ENCODE peak calls at places on chromosomes 3 and 15, in eight cellular contexts. C is mucosa of descending colon; T is foreskin fibroblast; W is kidney; H is MCF 10A; Y is CD4-positive, alpha-beta memory T cell; I is NCI-H748 treated with DMSO at 0.1 percent for 48 hours; Q is NK-92 treated with Interleukin-12 subunit alpha and Interleukin-12 subunit beta, amount 100 ng/mL, for 24 hours. N is an unnamed sample.

GRCh38 chr3:134028486-134029255 is 1.1 kb downstream of the SLCO2A1 start:
- DNase-seq in C (no peak), T (no peak), W (no peak), H (no peak), Y (no peak), I (no peak), Q (no peak), N (no peak)

GRCh38 chr3:126307591-126308393 is 49.4 kb downstream of the KLF15 start:
- DNase-seq in C (no peak), T (no peak), W (no peak), H (no peak), Y (no peak), I (no peak), Q (no peak), N (peak)

GRCh38 chr3:52891164-52891563 is 6.2 kb downstream of the STIMATE start:
- DNase-seq in C (no peak), T (no peak), W (no peak), H (no peak), Y (no peak), I (no peak), Q (no peak), N (no peak)

GRCh38 chr3:168624892-168625291 is 529.2 kb upstream of the GOLIM4 start:
- DNase-seq in C (no peak), T (no peak), W (no peak), H (no peak), Y (no peak), I (no peak), Q (no peak), N (no peak)

GRCh38 chr15:98787936-98788757 is 139.8 kb downstream of the IGF1R start:
- DNase-seq in C (no peak), T (no peak), W (no peak), H (peak), Y (no peak), I (no peak), Q (no peak), N (peak)

GRCh38 chr3:59212128-59212764 is 162.4 kb upstream of the CFAP20DC start:
- DNase-seq in C (no peak), T (peak), W (no peak), H (peak), Y (peak), I (peak), Q (no peak), N (no peak)

GRCh38 chr3:108091498-108092259 is 848 bp upstream of the CD47 start:
- DNase-seq in C (no peak), T (no peak), W (peak), H (no peak), Y (peak), I (peak), Q (peak), N (no peak)

GRCh38 chr3:159839561-159840379 is 148.9 kb upstream of the IL12A start:
- DNase-seq in C (no peak), T (no peak), W (peak), H (no peak), Y (no peak), I (no peak), Q (no peak), N (no peak)

GRCh38 chr3:71956716-71957115 is 171.8 kb upstream of the PROK2 start:
- DNase-seq in C (no peak), T (no peak), W (no peak), H (no peak), Y (no peak), I (no peak), Q (no peak), N (no peak)

GRCh38 chr3:113214917-113215595 is 3.7 kb downstream of the BOC start:
- DNase-seq in C (no peak), T (peak), W (no peak), H (no peak), Y (no peak), I (no peak), Q (no peak), N (no peak)

GRCh38 chr3:11556851-11557644 is 86.7 kb downstream of the VGLL4 start:
- DNase-seq in C (peak), T (peak), W (peak), H (no peak), Y (no peak), I (no peak), Q (no peak), N (no peak)

GRCh38 chr15:56781666-56782065 is 48.4 kb upstream of the ZNF280D start:
- DNase-seq in C (no peak), T (no peak), W (no peak), H (no peak), Y (no peak), I (no peak), Q (no peak), N (no peak)

GRCh38 chr3:165462616-165463334 is 266.6 kb upstream of the SLITRK3 start:
- DNase-seq in C (no peak), T (no peak), W (no peak), H (no peak), Y (no peak), I (no peak), Q (no peak), N (no peak)

GRCh38 chr15:56817266-56817665 is 84.0 kb upstream of the ZNF280D start:
- DNase-seq in C (no peak), T (peak), W (no peak), H (peak), Y (no peak), I (no peak), Q (no peak), N (no peak)

GRCh38 chr15:33064878-33065277 is 129.6 kb downstream of the FMN1 start:
- DNase-seq in C (no peak), T (peak), W (no peak), H (no peak), Y (no peak), I (no peak), Q (no peak), N (no peak)

GRCh38 chr3:8201886-8202285 is 299.7 kb upstream of the LMCD1 start:
- DNase-seq in C (no peak), T (no peak), W (no peak), H (no peak), Y (no peak), I (no peak), Q (no peak), N (no peak)

GRCh38 chr3:66464512-66464894 is 36.3 kb downstream of the LRIG1 start:
- DNase-seq in C (no peak), T (peak), W (no peak), H (no peak), Y (no peak), I (no peak), Q (no peak), N (no peak)

GRCh38 chr15:70334286-70334685 is 236.6 kb upstream of the TLE3 start:
- DNase-seq in C (no peak), T (no peak), W (no peak), H (no peak), Y (no peak), I (no peak), Q (no peak), N (no peak)

GRCh38 chr15:53462631-53463030 is 296.8 kb downstream of the WDR72 start:
- DNase-seq in C (no peak), T (no peak), W (no peak), H (no peak), Y (no peak), I (no peak), Q (no peak), N (no peak)

GRCh38 chr3:149621218-149622005 is 36.4 kb downstream of the WWTR1 start:
- DNase-seq in C (no peak), T (peak), W (no peak), H (peak), Y (no peak), I (no peak), Q (peak), N (no peak)

GRCh38 chr15:20351448-20351961 is 190.1 kb downstream of the GOLGA6L6 start:
- DNase-seq in C (peak), T (no peak), W (peak), H (no peak), Y (no peak), I (no peak), Q (no peak), N (peak)

GRCh38 chr3:66991478-66991877 is 6.6 kb upstream of the KBTBD8 start:
- DNase-seq in C (no peak), T (peak), W (no peak), H (peak), Y (no peak), I (no peak), Q (no peak), N (no peak)

GRCh38 chr15:56240390-56240789 is 3.3 kb downstream of the RFX7 start:
- DNase-seq in C (no peak), T (no peak), W (no peak), H (peak), Y (no peak), I (no peak), Q (no peak), N (no peak)

GRCh38 chr15:65092046-65092770 is 15.7 kb downstream of the KBTBD13 start:
- DNase-seq in C (no peak), T (no peak), W (no peak), H (no peak), Y (no peak), I (no peak), Q (no peak), N (no peak)

GRCh38 chr15:76060098-76060989 is 559 bp downstream of the TMEM266 start:
- DNase-seq in C (no peak), T (no peak), W (no peak), H (no peak), Y (peak), I (no peak), Q (no peak), N (no peak)

GRCh38 chr3:151403246-151403645 is 18.7 kb upstream of the P2RY12 start:
- DNase-seq in C (no peak), T (peak), W (no peak), H (peak), Y (no peak), I (no peak), Q (no peak), N (no peak)

GRCh38 chr3:14001136-14001535 is 121.3 kb upstream of the WNT7A start:
- DNase-seq in C (no peak), T (no peak), W (no peak), H (peak), Y (no peak), I (no peak), Q (no peak), N (no peak)

GRCh38 chr3:10002951-10003350 is 16.3 kb upstream of the EMC3 start:
- DNase-seq in C (no peak), T (no peak), W (no peak), H (no peak), Y (no peak), I (no peak), Q (no peak), N (no peak)

GRCh38 chr3:31106204-31106603 is 211.7 kb upstream of the GADL1 start:
- DNase-seq in C (no peak), T (peak), W (no peak), H (peak), Y (no peak), I (no peak), Q (no peak), N (no peak)

GRCh38 chr15:85614059-85614458 is 180.7 kb downstream of the KLHL25 start:
- DNase-seq in C (no peak), T (no peak), W (no peak), H (no peak), Y (no peak), I (no peak), Q (no peak), N (no peak)

GRCh38 chr3:23055733-23056376 is 147.3 kb upstream of the UBE2E2 start:
- DNase-seq in C (no peak), T (peak), W (no peak), H (peak), Y (no peak), I (no peak), Q (no peak), N (no peak)

GRCh38 chr15:78396976-78397375 is 41.0 kb upstream of the IREB2 start:
- DNase-seq in C (peak), T (peak), W (peak), H (no peak), Y (no peak), I (no peak), Q (no peak), N (no peak)

GRCh38 chr3:161744366-161744765 is 247.8 kb downstream of the OTOL1 start:
- DNase-seq in C (no peak), T (no peak), W (no peak), H (no peak), Y (no peak), I (no peak), Q (no peak), N (no peak)

GRCh38 chr15:99441871-99442267 is 123.9 kb upstream of the MEF2A start:
- DNase-seq in C (no peak), T (no peak), W (peak), H (no peak), Y (no peak), I (no peak), Q (no peak), N (no peak)

N was measured in spleen.